ENCODE peak calls at places on chromosomes 12 and 14, in nine cellular contexts. D is M059J; L is choroid plexus epithelial cell; I is stimulated activated CD4-positive, alpha-beta T cell treated with anti-CD3 and anti-CD28 coated beads, TNF-alpha, amount 100 ng/mL, for 24 hours; F is stomach; X is heart right ventricle; Z is activated CD4-positive, alpha-beta T cell treated with anti-CD3 and anti-CD28 coated beads, Interleukin-2, amount 50 U/mL, for 4 hours; Y is stimulated activated CD8-positive, alpha-beta memory T cell treated with anti-CD3 and anti-CD28 coated beads, Interleukin-4, amount 100 ng/mL, for 1 hour; M is fibroblast of lung. P is an unnamed sample.
A peak's percentile ranks its signal among the peaks of the same experiment; 100 is the strongest.

GRCh38 chr12:48998497-48999353 is 450 bp downstream of the DDN start:
- DNase-seq in I (peak; percentile 28), F (peak; percentile 38), Z (peak; percentile 37), L (no peak), D (peak; percentile 40), M (no peak), Y (no peak), X (peak; percentile 22), P (peak; percentile 41)

GRCh38 chr12:74365178-74365964 is 172.3 kb upstream of the ATXN7L3B start:
- DNase-seq in M (peak; percentile 47), L (peak; percentile 79), X (no peak), Y (no peak), Z (no peak), F (no peak), I (peak; percentile 3), D (peak; percentile 54), P (no peak)

GRCh38 chr14:70663707-70664179 is 22.0 kb downstream of the TTC9 start:
- DNase-seq in L (peak; percentile 72), M (peak; percentile 44), D (peak; percentile 22), Z (no peak), F (no peak), Y (no peak), I (no peak), X (no peak), P (no peak)

GRCh38 chr14:23528555-23528954 is 23.0 kb downstream of the ZFHX2 start:
- DNase-seq in I (no peak), L (peak; percentile 7), F (no peak), Z (no peak), Y (no peak), M (no peak), D (no peak), X (no peak), P (no peak)

GRCh38 chr12:68591716-68592437 is 18.8 kb upstream of the RAP1B start:
- DNase-seq in L (no peak), D (no peak), X (no peak), Z (no peak), Y (no peak), I (no peak), M (no peak), F (no peak), P (peak; percentile 20)

GRCh38 chr14:103561381-103562134 is 899 bp downstream of the BAG5 start:
- DNase-seq in M (peak; percentile 64), I (peak; percentile 47), L (peak; percentile 69), Z (peak; percentile 43), D (peak; percentile 46), F (no peak), X (no peak), Y (no peak), P (peak; percentile 48)

GRCh38 chr12:100229036-100229635 is 28.5 kb downstream of the ACTR6 start:
- DNase-seq in X (no peak), M (peak; percentile 5), F (no peak), D (peak; percentile 49), L (peak; percentile 30), Z (no peak), Y (no peak), I (no peak), P (no peak)

GRCh38 chr12:94209240-94209639 is 60.9 kb downstream of the PLXNC1 start:
- DNase-seq in I (no peak), Z (no peak), D (no peak), F (no peak), Y (no peak), M (no peak), L (no peak), X (no peak), P (no peak)

GRCh38 chr12:55043542-55043941 is 23.8 kb downstream of the NEUROD4 start:
- DNase-seq in X (no peak), Y (no peak), D (no peak), F (no peak), M (no peak), Z (no peak), I (no peak), L (no peak), P (no peak)

GRCh38 chr14:20855652-20856291 is 35.4 kb upstream of the RNASE3 start:
- DNase-seq in D (peak; percentile 60), I (peak; percentile 20), F (peak; percentile 61), Y (no peak), L (peak; percentile 89), Z (peak; percentile 7), M (peak; percentile 53), X (no peak), P (no peak)

GRCh38 chr14:61459229-61459628 is 137.8 kb downstream of the PRKCH start:
- DNase-seq in F (no peak), D (no peak), X (no peak), M (no peak), Z (no peak), I (no peak), L (no peak), Y (no peak), P (no peak)

GRCh38 chr12:121803861-121804416 is at the start of gene SETD1B:
- DNase-seq in Z (no peak), L (peak; percentile 66), D (no peak), F (peak; percentile 64), X (peak; percentile 75), Y (no peak), M (peak; percentile 70), I (no peak), P (peak; percentile 72)

GRCh38 chr14:89266754-89267153 is 150.3 kb downstream of the FOXN3 start:
- DNase-seq in F (no peak), Y (no peak), I (no peak), D (no peak), X (no peak), Z (no peak), M (peak; percentile 70), L (no peak), P (no peak)

GRCh38 chr12:70443274-70443673 is 77.2 kb downstream of the KCNMB4 start:
- DNase-seq in X (no peak), I (no peak), M (peak; percentile 58), Z (no peak), L (peak; percentile 26), F (no peak), Y (no peak), D (peak; percentile 69), P (no peak)

P was measured in mucosa of descending colon.